ENCODE peak calls at places on chromosomes 13 and 19, in nine cellular contexts. P, G, N, U, W, K, R, T and X are unnamed samples.

GRCh38 chr13:24654741-24655140 is 25.5 kb upstream of the ATP12A start:
- DNase-seq in T (no peak), R (no peak), N (peak; percentile 65), P (peak; percentile 18), W (no peak), U (no peak), G (no peak), K (no peak), X (no peak)

GRCh38 chr19:58398087-58398486 is 2.6 kb downstream of the RNF225 start:
- DNase-seq in T (no peak), R (no peak), W (no peak), U (no peak), G (no peak), K (no peak), P (no peak), N (no peak), X (no peak)

GRCh38 chr19:15672580-15673175 is at the start of gene CYP4F12:
- DNase-seq in U (no peak), W (peak; percentile 82), T (no peak), K (no peak), G (peak; percentile 17), R (no peak), N (no peak), P (no peak), X (peak; percentile 61)

GRCh38 chr13:106318941-106319411 is 216.5 kb downstream of the EFNB2 start:
- DNase-seq in T (no peak), G (peak; percentile 27), R (no peak), U (no peak), K (no peak), P (peak; percentile 98), N (peak; percentile 98), W (no peak), X (no peak)

GRCh38 chr19:30167976-30168635 is 204.1 kb upstream of the ZNF536 start:
- DNase-seq in U (no peak), K (no peak), R (no peak), G (no peak), W (no peak), N (no peak), T (peak; percentile 28), P (no peak), X (no peak)

GRCh38 chr13:94209110-94209509 is 270.4 kb downstream of the DCT start:
- DNase-seq in R (no peak), W (no peak), U (no peak), P (no peak), T (no peak), N (no peak), K (no peak), G (no peak), X (no peak)

GRCh38 chr19:7554990-7555864 is 19.7 kb downstream of the PNPLA6 start:
- DNase-seq in K (no peak), N (no peak), P (no peak), W (peak; percentile 74), G (peak; percentile 94), U (peak; percentile 90), T (peak; percentile 95), R (no peak), X (no peak)

GRCh38 chr13:21326155-21327030 is 132.7 kb downstream of the ZDHHC20 start:
- DNase-seq in U (peak; percentile 87), W (peak; percentile 67), G (peak; percentile 98), K (no peak), N (peak; percentile 18), P (peak; percentile 22), R (no peak), T (peak; percentile 83), X (no peak)

GRCh38 chr13:29379281-29379680 is 216.2 kb downstream of the SLC7A1 start:
- DNase-seq in G (no peak), U (no peak), T (no peak), P (no peak), R (no peak), N (no peak), W (no peak), K (no peak), X (no peak)

GRCh38 chr13:63124863-63125262 is 1709.2 kb upstream of the PCDH20 start:
- DNase-seq in R (no peak), G (peak; percentile 34), N (no peak), T (no peak), K (no peak), W (no peak), U (no peak), P (peak; percentile 10), X (no peak)

GRCh38 chr19:39265321-39265916 is 2.8 kb upstream of the IFNL2 start:
- DNase-seq in U (peak; percentile 74), G (peak; percentile 73), R (no peak), T (peak; percentile 75), W (peak; percentile 52), N (no peak), K (no peak), P (no peak), X (no peak)

GRCh38 chr19:7743425-7743841 is 3.9 kb downstream of the CD209 start:
- DNase-seq in W (no peak), K (no peak), T (no peak), N (no peak), R (no peak), G (no peak), U (no peak), P (no peak), X (no peak)

GRCh38 chr13:30618186-30618937 is 642 bp downstream of the USPL1 start:
- DNase-seq in P (no peak), R (no peak), T (no peak), U (no peak), K (no peak), N (no peak), W (no peak), G (no peak), X (peak; percentile 27)

GRCh38 chr13:113094410-113094800 is 11.2 kb upstream of the F7 start:
- DNase-seq in P (no peak), K (no peak), W (no peak), G (no peak), T (no peak), N (no peak), R (peak; percentile 41), U (no peak), X (no peak)

GRCh38 chr13:97249797-97250495 is 27.8 kb downstream of the MBNL2 start:
- DNase-seq in R (no peak), P (no peak), K (no peak), N (no peak), T (no peak), G (no peak), U (no peak), W (no peak), X (no peak)

GRCh38 chr13:33119022-33119735 is 103.0 kb downstream of the KL start:
- DNase-seq in T (no peak), U (no peak), W (no peak), G (peak; percentile 11), R (no peak), N (no peak), P (peak; percentile 74), K (no peak), X (no peak)

GRCh38 chr13:97142452-97142851 is 79.7 kb upstream of the MBNL2 start:
- DNase-seq in P (no peak), W (no peak), R (no peak), N (peak; percentile 21), T (no peak), K (no peak), U (peak; percentile 52), G (peak; percentile 56), X (no peak)

GRCh38 chr19:56266060-56266459 is 6.5 kb upstream of the EDDM13 start:
- DNase-seq in K (no peak), P (no peak), U (no peak), R (no peak), N (no peak), T (no peak), G (no peak), W (no peak), X (no peak)

GRCh38 chr19:50322234-50322633 is 6.9 kb downstream of the KCNC3 start:
- DNase-seq in N (no peak), U (no peak), W (no peak), K (no peak), P (no peak), G (no peak), T (no peak), R (no peak), X (no peak)

GRCh38 chr19:50322931-50323781 is 6.0 kb downstream of the KCNC3 start:
- DNase-seq in U (no peak), W (peak; percentile 60), R (no peak), N (no peak), T (no peak), K (no peak), G (no peak), P (no peak), X (no peak)

GRCh38 chr19:50320596-50320995 is 8.6 kb downstream of the KCNC3 start:
- DNase-seq in R (no peak), W (no peak), T (no peak), K (no peak), P (no peak), G (no peak), U (no peak), N (no peak), X (no peak)

GRCh38 chr19:50320051-50320450 is 9.1 kb downstream of the KCNC3 start:
- DNase-seq in R (no peak), U (no peak), G (no peak), W (no peak), K (no peak), N (no peak), T (no peak), P (no peak), X (no peak)

GRCh38 chr19:50321831-50322230 is 7.3 kb downstream of the KCNC3 start:
- DNase-seq in R (no peak), U (no peak), P (no peak), W (no peak), G (no peak), N (no peak), T (no peak), K (no peak), X (no peak)
- H3K27me3 ChIP-seq in R (no peaks in the 10 kb centered on the region), U (no peaks in the 10 kb centered on the region), P (peaks cover 7% of the 10 kb centered on the region), W (no peaks in the 10 kb centered on the region), G (peaks cover 4% of the 10 kb centered on the region), N (peaks cover 4% of the 10 kb centered on the region), T (no peaks in the 10 kb centered on the region), K (no peaks in the 10 kb centered on the region), X (no peaks in the 10 kb centered on the region)

DNA sequence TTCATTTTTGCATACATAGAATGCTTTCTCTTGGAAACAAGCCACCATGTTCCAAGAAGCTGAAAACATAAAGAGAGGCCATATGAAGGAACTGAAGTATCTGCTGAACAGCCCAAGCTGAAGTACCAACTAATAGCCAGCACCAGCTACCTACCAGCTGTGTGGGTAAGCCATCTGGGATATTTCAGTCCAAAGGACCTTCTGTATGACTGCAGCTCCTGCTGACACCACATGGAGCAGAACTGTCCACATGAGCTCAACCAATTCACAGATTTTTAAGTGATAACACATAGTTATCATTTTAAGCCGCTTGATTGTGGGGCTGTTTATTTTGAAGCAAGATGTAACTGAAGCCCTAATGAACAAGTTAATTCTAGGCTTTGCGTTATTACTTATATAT is 621.1 kb upstream of the KLHL1 start:
- DNase-seq in W (no peak), N (no peak), R (no peak), K (no peak), T (no peak), P (no peak), G (no peak), U (no peak), X (no peak)
- TF ChIP-seq CTCF in W (no peak), N (no peak), R (no peak), K (no peak), T (no peak), P (no peak), G (no peak), U (no peak), X (no peak)

GRCh38 chr19:1526066-1526778 is 2.3 kb downstream of the PLK5 start:
- DNase-seq in G (no peak), U (no peak), T (peak; percentile 43), K (no peak), W (no peak), P (no peak), R (no peak), N (no peak), X (no peak)
- H3K27me3 ChIP-seq in G (peaks cover 27% of the 10 kb centered on the region), U (peaks cover 16% of the 10 kb centered on the region), T (peaks cover 30% of the 10 kb centered on the region), K (peaks cover 17% of the 10 kb centered on the region), W (peaks cover 55% of the 10 kb centered on the region), P (peaks cover 27% of the 10 kb centered on the region), R (peaks cover 30% of the 10 kb centered on the region), N (peaks cover 30% of the 10 kb centered on the region), X (peaks cover 10% of the 10 kb centered on the region)

GRCh38 chr13:64154514-64154913 is 2738.9 kb upstream of the PCDH20 start:
- DNase-seq in R (no peak), N (no peak), T (no peak), U (no peak), K (no peak), P (peak; percentile 6), W (no peak), G (peak; percentile 16), X (no peak)
- TF ChIP-seq CTCF in R (no peak), N (no peak), T (peak; percentile 33), U (peak; percentile 44), K (no peak), P (no peak), W (no peak), G (peak; percentile 34), X (no peak)